ENCODE peak calls at places on chromosomes 12 and 14, in seven cellular contexts. One of them, this sample, is unnamed.

GRCh38 chr14:105924951-105925591 is 398.7 kb downstream of the TMEM121 start:
- DNase-seq in RWPE1: no peak
- DNase-seq in heart right ventricle: no peak
- DNase-seq in fibroblast of lung: no peak
- DNase-seq in esophagus squamous epithelium: no peak
- DNase-seq in aorta: peak
- DNase-seq in OCI-LY7: no peak
- DNase-seq in this sample: no peak

GRCh38 chr14:50823051-50823762 is 7.8 kb downstream of the NIN start:
- DNase-seq in RWPE1: no peak
- DNase-seq in heart right ventricle: no peak
- DNase-seq in aorta: no peak
- DNase-seq in fibroblast of lung: peak
- DNase-seq in OCI-LY7: peak
- DNase-seq in esophagus squamous epithelium: no peak
- DNase-seq in this sample: no peak

GRCh38 chr14:77657244-77657643 is 40.8 kb upstream of the SPTLC2 start:
- DNase-seq in esophagus squamous epithelium: no peak
- DNase-seq in RWPE1: no peak
- DNase-seq in heart right ventricle: peak
- DNase-seq in fibroblast of lung: no peak
- DNase-seq in aorta: no peak
- DNase-seq in OCI-LY7: peak
- DNase-seq in this sample: no peak

GRCh38 chr12:53868516-53868986 is 70.1 kb upstream of the HOXC13 start:
- DNase-seq in aorta: no peak
- DNase-seq in RWPE1: no peak
- DNase-seq in OCI-LY7: no peak
- DNase-seq in heart right ventricle: no peak
- DNase-seq in esophagus squamous epithelium: no peak
- DNase-seq in fibroblast of lung: no peak
- DNase-seq in this sample: no peak

GRCh38 chr14:103726474-103726873 is 10.9 kb downstream of the ZFYVE21 start:
- DNase-seq in esophagus squamous epithelium: no peak
- DNase-seq in fibroblast of lung: no peak
- DNase-seq in OCI-LY7: no peak
- DNase-seq in aorta: peak
- DNase-seq in heart right ventricle: no peak
- DNase-seq in RWPE1: no peak
- DNase-seq in this sample: no peak

GRCh38 chr12:84983289-84983688 is 52.8 kb downstream of the TSPAN19 start:
- DNase-seq in fibroblast of lung: no peak
- DNase-seq in aorta: no peak
- DNase-seq in heart right ventricle: no peak
- DNase-seq in RWPE1: no peak
- DNase-seq in OCI-LY7: no peak
- DNase-seq in esophagus squamous epithelium: no peak
- DNase-seq in this sample: no peak

GRCh38 chr12:106415134-106415533 is 57.6 kb downstream of the POLR3B start:
- DNase-seq in heart right ventricle: no peak
- DNase-seq in RWPE1: no peak
- DNase-seq in OCI-LY7: no peak
- DNase-seq in esophagus squamous epithelium: no peak
- DNase-seq in fibroblast of lung: no peak
- DNase-seq in aorta: no peak
- DNase-seq in this sample: no peak

GRCh38 chr14:64610049-64610746 is 60.4 kb downstream of the PPP1R36 start:
- DNase-seq in esophagus squamous epithelium: no peak
- DNase-seq in RWPE1: no peak
- DNase-seq in aorta: no peak
- DNase-seq in OCI-LY7: no peak
- DNase-seq in fibroblast of lung: no peak
- DNase-seq in heart right ventricle: no peak
- DNase-seq in this sample: no peak

GRCh38 chr12:46473634-46474201 is 101.1 kb upstream of the SLC38A2 start:
- DNase-seq in aorta: peak
- DNase-seq in fibroblast of lung: peak
- DNase-seq in RWPE1: peak
- DNase-seq in OCI-LY7: no peak
- DNase-seq in heart right ventricle: peak
- DNase-seq in esophagus squamous epithelium: no peak
- DNase-seq in this sample: peak

GRCh38 chr14:96138241-96138640 is 66.4 kb upstream of the BDKRB2 start:
- DNase-seq in fibroblast of lung: no peak
- DNase-seq in heart right ventricle: no peak
- DNase-seq in esophagus squamous epithelium: no peak
- DNase-seq in RWPE1: no peak
- DNase-seq in aorta: no peak
- DNase-seq in OCI-LY7: no peak
- DNase-seq in this sample: no peak

GRCh38 chr12:101108130-101108529 is 101.9 kb downstream of the SLC5A8 start:
- DNase-seq in RWPE1: no peak
- DNase-seq in esophagus squamous epithelium: no peak
- DNase-seq in OCI-LY7: peak
- DNase-seq in fibroblast of lung: no peak
- DNase-seq in aorta: no peak
- DNase-seq in heart right ventricle: no peak
- DNase-seq in this sample: no peak

GRCh38 chr12:4084631-4085030 is 188.9 kb upstream of the CCND2 start:
- DNase-seq in fibroblast of lung: no peak
- DNase-seq in aorta: no peak
- DNase-seq in heart right ventricle: no peak
- DNase-seq in RWPE1: no peak
- DNase-seq in OCI-LY7: no peak
- DNase-seq in esophagus squamous epithelium: no peak
- DNase-seq in this sample: no peak

GRCh38 chr14:70714055-70714550 is 72.4 kb downstream of the TTC9 start:
- DNase-seq in RWPE1: peak
- DNase-seq in esophagus squamous epithelium: no peak
- DNase-seq in aorta: no peak
- DNase-seq in heart right ventricle: peak
- DNase-seq in fibroblast of lung: peak
- DNase-seq in OCI-LY7: peak
- DNase-seq in this sample: no peak

GRCh38 chr14:60294670-60295069 is 45.6 kb downstream of the PPM1A start:
- DNase-seq in OCI-LY7: no peak
- DNase-seq in aorta: no peak
- DNase-seq in esophagus squamous epithelium: no peak
- DNase-seq in fibroblast of lung: no peak
- DNase-seq in heart right ventricle: no peak
- DNase-seq in RWPE1: no peak
- DNase-seq in this sample: no peak

GRCh38 chr12:77888611-77889010 is 57.9 kb downstream of the NAV3 start:
- DNase-seq in RWPE1: peak
- DNase-seq in OCI-LY7: no peak
- DNase-seq in fibroblast of lung: peak
- DNase-seq in aorta: no peak
- DNase-seq in esophagus squamous epithelium: no peak
- DNase-seq in heart right ventricle: no peak
- DNase-seq in this sample: no peak

GRCh38 chr14:73625686-73626085 is 13.4 kb downstream of the ACOT6 start:
- DNase-seq in aorta: no peak
- DNase-seq in heart right ventricle: no peak
- DNase-seq in RWPE1: no peak
- DNase-seq in fibroblast of lung: no peak
- DNase-seq in esophagus squamous epithelium: no peak
- DNase-seq in OCI-LY7: no peak
- DNase-seq in this sample: no peak

GRCh38 chr14:52551696-52552062 is 626 bp downstream of the TXNDC16 start:
- DNase-seq in heart right ventricle: no peak
- DNase-seq in esophagus squamous epithelium: peak
- DNase-seq in OCI-LY7: peak
- DNase-seq in RWPE1: peak
- DNase-seq in aorta: no peak
- DNase-seq in fibroblast of lung: peak
- DNase-seq in this sample: no peak

GRCh38 chr12:94134226-94134795 is 14.1 kb upstream of the PLXNC1 start:
- DNase-seq in RWPE1: peak
- DNase-seq in heart right ventricle: peak
- DNase-seq in OCI-LY7: peak
- DNase-seq in aorta: no peak
- DNase-seq in fibroblast of lung: peak
- DNase-seq in esophagus squamous epithelium: no peak
- DNase-seq in this sample: no peak

GRCh38 chr12:10741836-10742235 is 18.7 kb upstream of the YBX3 start:
- DNase-seq in RWPE1: no peak
- DNase-seq in OCI-LY7: no peak
- DNase-seq in aorta: no peak
- DNase-seq in heart right ventricle: no peak
- DNase-seq in esophagus squamous epithelium: no peak
- DNase-seq in fibroblast of lung: no peak
- DNase-seq in this sample: no peak

GRCh38 chr12:77064891-77065360 is 443 bp downstream of the E2F7 start:
- DNase-seq in OCI-LY7: peak
- DNase-seq in heart right ventricle: no peak
- DNase-seq in esophagus squamous epithelium: no peak
- DNase-seq in aorta: no peak
- DNase-seq in fibroblast of lung: no peak
- DNase-seq in RWPE1: peak
- DNase-seq in this sample: no peak

GRCh38 chr12:2341051-2341751 is 288.4 kb downstream of the CACNA1C start:
- DNase-seq in fibroblast of lung: no peak
- DNase-seq in heart right ventricle: no peak
- DNase-seq in esophagus squamous epithelium: no peak
- DNase-seq in OCI-LY7: no peak
- DNase-seq in aorta: no peak
- DNase-seq in RWPE1: no peak
- DNase-seq in this sample: no peak

GRCh38 chr14:96279564-96279963 is 23.6 kb downstream of the BDKRB1 start:
- DNase-seq in esophagus squamous epithelium: no peak
- DNase-seq in fibroblast of lung: no peak
- DNase-seq in OCI-LY7: no peak
- DNase-seq in aorta: no peak
- DNase-seq in heart right ventricle: no peak
- DNase-seq in RWPE1: no peak
- DNase-seq in this sample: no peak

GRCh38 chr14:45177081-45177480 is 41.4 kb downstream of the FANCM start:
- DNase-seq in aorta: no peak
- DNase-seq in heart right ventricle: no peak
- DNase-seq in fibroblast of lung: peak
- DNase-seq in OCI-LY7: no peak
- DNase-seq in RWPE1: peak
- DNase-seq in esophagus squamous epithelium: no peak
- DNase-seq in this sample: no peak

GRCh38 chr14:49549881-49550280 is 36.3 kb downstream of the RPS29 start:
- DNase-seq in fibroblast of lung: peak
- DNase-seq in esophagus squamous epithelium: no peak
- DNase-seq in aorta: no peak
- DNase-seq in RWPE1: no peak
- DNase-seq in heart right ventricle: no peak
- DNase-seq in OCI-LY7: no peak
- DNase-seq in this sample: no peak

GRCh38 chr14:32013083-32013482 is 64.0 kb upstream of the ARHGAP5 start:
- DNase-seq in heart right ventricle: no peak
- DNase-seq in fibroblast of lung: no peak
- DNase-seq in esophagus squamous epithelium: no peak
- DNase-seq in aorta: no peak
- DNase-seq in OCI-LY7: no peak
- DNase-seq in RWPE1: no peak
- DNase-seq in this sample: no peak

GRCh38 chr12:80353254-80353653 is 90.8 kb upstream of the PTPRQ start:
- DNase-seq in RWPE1: no peak
- DNase-seq in aorta: no peak
- DNase-seq in fibroblast of lung: peak
- DNase-seq in esophagus squamous epithelium: no peak
- DNase-seq in heart right ventricle: no peak
- DNase-seq in OCI-LY7: no peak
- DNase-seq in this sample: no peak

GRCh38 chr14:93009471-93010117 is 86.6 kb downstream of the CHGA start:
- DNase-seq in fibroblast of lung: no peak
- DNase-seq in aorta: no peak
- DNase-seq in esophagus squamous epithelium: no peak
- DNase-seq in OCI-LY7: no peak
- DNase-seq in RWPE1: no peak
- DNase-seq in heart right ventricle: no peak
- DNase-seq in this sample: peak

GRCh38 chr14:69045857-69046351 is 66.8 kb upstream of the ACTN1 start:
- DNase-seq in esophagus squamous epithelium: no peak
- DNase-seq in heart right ventricle: peak
- DNase-seq in aorta: peak
- DNase-seq in OCI-LY7: no peak
- DNase-seq in fibroblast of lung: peak
- DNase-seq in RWPE1: no peak
- DNase-seq in this sample: peak
- H3K27ac ChIP-seq in esophagus squamous epithelium: peak
- H3K27ac ChIP-seq in heart right ventricle: peak
- H3K27ac ChIP-seq in aorta: peak
- H3K27ac ChIP-seq in OCI-LY7: no peak
- H3K27ac ChIP-seq in fibroblast of lung: no peak
- H3K27ac ChIP-seq in RWPE1: no peak
- H3K27ac ChIP-seq in this sample: peak

GRCh38 chr12:121325922-121326396 is 26.3 kb downstream of the ANAPC5 start:
- DNase-seq in OCI-LY7: no peak
- DNase-seq in heart right ventricle: no peak
- DNase-seq in esophagus squamous epithelium: no peak
- DNase-seq in aorta: no peak
- DNase-seq in RWPE1: no peak
- DNase-seq in fibroblast of lung: peak
- DNase-seq in this sample: no peak
- H3K27ac ChIP-seq in OCI-LY7: no peak
- H3K27ac ChIP-seq in heart right ventricle: no peak
- H3K27ac ChIP-seq in esophagus squamous epithelium: no peak
- H3K27ac ChIP-seq in aorta: no peak
- H3K27ac ChIP-seq in RWPE1: no peak
- H3K27ac ChIP-seq in fibroblast of lung: no peak
- H3K27ac ChIP-seq in this sample: no peak

DNA sequence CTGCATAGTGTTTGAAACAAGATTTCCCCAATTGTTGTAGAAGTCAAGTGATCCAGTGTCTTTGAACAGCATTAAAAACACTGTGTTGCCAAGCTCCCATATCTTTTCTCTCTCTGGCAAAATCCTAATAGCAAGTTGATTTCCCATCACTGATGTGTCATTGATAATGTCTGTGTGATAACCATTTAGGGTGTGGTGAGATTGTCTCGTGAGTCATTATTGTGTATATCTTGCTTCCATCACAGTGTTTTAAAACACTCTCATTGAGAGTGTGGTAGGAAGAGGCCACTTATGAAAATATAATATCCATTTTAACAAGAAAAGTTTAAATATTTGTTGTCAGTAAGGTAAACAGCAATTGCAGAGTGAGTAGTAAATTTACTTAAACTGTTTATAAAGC is 74.7 kb downstream of the PRORP start:
- DNase-seq in esophagus squamous epithelium: no peak
- DNase-seq in RWPE1: peak
- DNase-seq in heart right ventricle: no peak
- DNase-seq in aorta: no peak
- DNase-seq in fibroblast of lung: peak
- DNase-seq in OCI-LY7: no peak
- DNase-seq in this sample: no peak
- H3K27ac ChIP-seq in esophagus squamous epithelium: no peak
- H3K27ac ChIP-seq in RWPE1: no peak
- H3K27ac ChIP-seq in heart right ventricle: no peak
- H3K27ac ChIP-seq in aorta: no peak
- H3K27ac ChIP-seq in fibroblast of lung: peak
- H3K27ac ChIP-seq in OCI-LY7: no peak
- H3K27ac ChIP-seq in this sample: no peak

DNA sequence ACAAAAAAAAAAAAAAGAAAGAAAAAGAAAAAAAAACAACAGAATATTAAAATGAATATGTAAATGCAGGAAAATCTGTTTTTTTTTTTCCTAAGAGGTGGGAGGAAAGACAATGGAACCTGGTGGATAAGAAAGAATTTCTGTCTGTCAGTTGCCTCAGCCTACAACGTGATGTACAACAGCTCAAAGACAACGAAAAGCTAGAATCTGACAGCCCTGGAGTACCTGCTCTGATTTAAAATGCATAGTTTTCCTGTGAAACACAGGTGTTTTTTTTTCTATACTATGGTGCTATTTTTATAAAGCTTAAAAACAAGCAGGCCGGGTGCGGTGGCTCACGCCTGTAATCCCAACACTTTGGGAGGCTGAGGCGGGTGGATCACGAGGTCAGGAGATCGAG is 30.0 kb upstream of the ULK1 start:
- DNase-seq in OCI-LY7: no peak
- DNase-seq in fibroblast of lung: no peak
- DNase-seq in aorta: peak
- DNase-seq in RWPE1: no peak
- DNase-seq in heart right ventricle: no peak
- DNase-seq in esophagus squamous epithelium: no peak
- DNase-seq in this sample: no peak
- H3K27ac ChIP-seq in OCI-LY7: no peak
- H3K27ac ChIP-seq in fibroblast of lung: no peak
- H3K27ac ChIP-seq in aorta: no peak
- H3K27ac ChIP-seq in RWPE1: no peak
- H3K27ac ChIP-seq in heart right ventricle: no peak
- H3K27ac ChIP-seq in esophagus squamous epithelium: no peak
- H3K27ac ChIP-seq in this sample: no peak